ENCODE peak calls at places on chromosomes 5 and 9, in seven cellular contexts. One of them, this sample, is unnamed.

GRCh38 chr5:96320797-96321196 is 112.3 kb downstream of the PCSK1 start:
- DNase-seq in stomach: no peak
- DNase-seq in PC-9: peak; percentile 52
- DNase-seq in astrocyte: no peak
- DNase-seq in psoas muscle: no peak
- DNase-seq in upper lobe of right lung: no peak
- DNase-seq in neural progenitor cell: no peak
- DNase-seq in this sample: no peak

GRCh38 chr5:124754206-124754927 is 7.9 kb upstream of the ZNF608 start:
- DNase-seq in stomach: no peak
- DNase-seq in PC-9: no peak
- DNase-seq in astrocyte: no peak
- DNase-seq in psoas muscle: no peak
- DNase-seq in upper lobe of right lung: no peak
- DNase-seq in neural progenitor cell: no peak
- DNase-seq in this sample: no peak

GRCh38 chr9:133464638-133465037 is 4.9 kb downstream of the CACFD1 start:
- DNase-seq in stomach: no peak
- DNase-seq in PC-9: no peak
- DNase-seq in astrocyte: no peak
- DNase-seq in psoas muscle: no peak
- DNase-seq in upper lobe of right lung: no peak
- DNase-seq in neural progenitor cell: no peak
- DNase-seq in this sample: no peak

GRCh38 chr9:134189167-134189474 is 24.8 kb upstream of the RNU6ATAC start:
- DNase-seq in stomach: no peak
- DNase-seq in PC-9: no peak
- DNase-seq in astrocyte: no peak
- DNase-seq in psoas muscle: peak; percentile 10
- DNase-seq in upper lobe of right lung: peak; percentile 44
- DNase-seq in neural progenitor cell: no peak
- DNase-seq in this sample: peak; percentile 27

GRCh38 chr5:179697108-179697507 is 1.7 kb upstream of the CANX start:
- DNase-seq in stomach: no peak
- DNase-seq in PC-9: no peak
- DNase-seq in astrocyte: no peak
- DNase-seq in psoas muscle: no peak
- DNase-seq in upper lobe of right lung: no peak
- DNase-seq in neural progenitor cell: no peak
- DNase-seq in this sample: no peak

GRCh38 chr9:135069556-135070197 is 17.8 kb upstream of the OLFM1 start:
- DNase-seq in stomach: no peak
- DNase-seq in PC-9: no peak
- DNase-seq in astrocyte: no peak
- DNase-seq in psoas muscle: no peak
- DNase-seq in upper lobe of right lung: no peak
- DNase-seq in neural progenitor cell: peak; percentile 17
- DNase-seq in this sample: peak; percentile 22

GRCh38 chr9:37302277-37302676 is 120.2 kb upstream of the GRHPR start:
- DNase-seq in stomach: no peak
- DNase-seq in PC-9: no peak
- DNase-seq in astrocyte: no peak
- DNase-seq in psoas muscle: no peak
- DNase-seq in upper lobe of right lung: no peak
- DNase-seq in neural progenitor cell: no peak
- DNase-seq in this sample: no peak

GRCh38 chr9:121598167-121599000 is 53.0 kb upstream of the DAB2IP start:
- DNase-seq in stomach: peak; percentile 89
- DNase-seq in PC-9: peak; percentile 90
- DNase-seq in astrocyte: peak; percentile 80
- DNase-seq in psoas muscle: peak; percentile 83
- DNase-seq in upper lobe of right lung: peak; percentile 91
- DNase-seq in neural progenitor cell: peak; percentile 98
- DNase-seq in this sample: peak; percentile 67

GRCh38 chr9:113233146-113233545 is 11.8 kb downstream of the SLC31A1 start:
- DNase-seq in stomach: no peak
- DNase-seq in PC-9: peak; percentile 69
- DNase-seq in astrocyte: no peak
- DNase-seq in psoas muscle: no peak
- DNase-seq in upper lobe of right lung: no peak
- DNase-seq in neural progenitor cell: no peak
- DNase-seq in this sample: no peak

GRCh38 chr9:138078846-138079245 is 201.3 kb downstream of the CACNA1B start:
- DNase-seq in stomach: peak; percentile 13
- DNase-seq in PC-9: no peak
- DNase-seq in astrocyte: no peak
- DNase-seq in psoas muscle: no peak
- DNase-seq in upper lobe of right lung: peak; percentile 8
- DNase-seq in neural progenitor cell: no peak
- DNase-seq in this sample: peak; percentile 5

GRCh38 chr5:8478308-8478707 is 609.4 kb downstream of the MTRR start:
- DNase-seq in stomach: no peak
- DNase-seq in PC-9: no peak
- DNase-seq in astrocyte: no peak
- DNase-seq in psoas muscle: no peak
- DNase-seq in upper lobe of right lung: no peak
- DNase-seq in neural progenitor cell: no peak
- DNase-seq in this sample: no peak

GRCh38 chr5:127031147-127031862 is 947 bp upstream of the MARCHF3 start:
- DNase-seq in stomach: peak; percentile 29
- DNase-seq in PC-9: no peak
- DNase-seq in astrocyte: no peak
- DNase-seq in psoas muscle: peak; percentile 14
- DNase-seq in upper lobe of right lung: peak; percentile 72
- DNase-seq in neural progenitor cell: peak; percentile 57
- DNase-seq in this sample: peak; percentile 61

GRCh38 chr5:172790496-172790889 is 19.5 kb upstream of the DUSP1 start:
- DNase-seq in stomach: no peak
- DNase-seq in PC-9: no peak
- DNase-seq in astrocyte: no peak
- DNase-seq in psoas muscle: no peak
- DNase-seq in upper lobe of right lung: no peak
- DNase-seq in neural progenitor cell: no peak
- DNase-seq in this sample: no peak
- H3K4me1 ChIP-seq in stomach: peaks cover 39% of the 10 kb centered on the region
- H3K4me1 ChIP-seq in PC-9: peaks cover 31% of the 10 kb centered on the region
- H3K4me1 ChIP-seq in astrocyte: peaks cover 27% of the 10 kb centered on the region
- H3K4me1 ChIP-seq in psoas muscle: peaks cover 65% of the 10 kb centered on the region
- H3K4me1 ChIP-seq in upper lobe of right lung: peaks cover 50% of the 10 kb centered on the region
- H3K4me1 ChIP-seq in neural progenitor cell: peaks cover 8% of the 10 kb centered on the region
- H3K4me1 ChIP-seq in this sample: no peaks in the 10 kb centered on the region

DNA sequence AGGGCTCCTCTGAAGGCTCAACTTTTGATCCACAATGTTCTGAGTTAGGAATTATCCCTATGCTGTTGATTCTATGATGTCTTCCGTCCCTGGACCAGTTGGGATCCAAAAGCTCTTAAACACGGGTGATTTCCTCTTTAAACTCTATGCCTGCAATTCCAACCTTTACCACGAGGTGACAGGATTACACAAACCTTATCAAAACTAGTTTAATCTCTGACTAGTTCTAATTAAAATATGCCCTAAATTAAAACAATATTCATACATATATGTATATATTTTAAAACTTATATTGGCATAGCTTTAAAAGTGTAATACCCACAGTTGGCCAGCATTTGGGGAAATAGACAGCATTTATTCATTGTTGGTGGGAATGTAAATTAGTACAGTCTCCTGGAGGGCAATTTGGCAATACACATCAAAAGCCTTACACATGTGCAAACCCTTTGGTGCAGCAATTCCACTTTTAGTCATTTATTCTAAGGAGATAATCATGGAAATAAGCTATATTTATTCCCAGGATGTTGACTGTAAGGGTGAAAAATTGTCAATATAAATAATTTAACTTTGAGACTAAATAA is 51.6 kb upstream of the PHYKPL start:
- DNase-seq in stomach: no peak
- DNase-seq in PC-9: no peak
- DNase-seq in astrocyte: no peak
- DNase-seq in psoas muscle: no peak
- DNase-seq in upper lobe of right lung: no peak
- DNase-seq in neural progenitor cell: peak; percentile 52
- DNase-seq in this sample: no peak
- TF ChIP-seq CTCF in stomach: peak; percentile 48
- TF ChIP-seq CTCF in PC-9: peak; percentile 72
- TF ChIP-seq CTCF in astrocyte: peak; percentile 48
- TF ChIP-seq CTCF in psoas muscle: peak; percentile 59
- TF ChIP-seq CTCF in upper lobe of right lung: peak; percentile 65
- TF ChIP-seq CTCF in neural progenitor cell: peak; percentile 76
- TF ChIP-seq CTCF in this sample: peak; percentile 76

DNA sequence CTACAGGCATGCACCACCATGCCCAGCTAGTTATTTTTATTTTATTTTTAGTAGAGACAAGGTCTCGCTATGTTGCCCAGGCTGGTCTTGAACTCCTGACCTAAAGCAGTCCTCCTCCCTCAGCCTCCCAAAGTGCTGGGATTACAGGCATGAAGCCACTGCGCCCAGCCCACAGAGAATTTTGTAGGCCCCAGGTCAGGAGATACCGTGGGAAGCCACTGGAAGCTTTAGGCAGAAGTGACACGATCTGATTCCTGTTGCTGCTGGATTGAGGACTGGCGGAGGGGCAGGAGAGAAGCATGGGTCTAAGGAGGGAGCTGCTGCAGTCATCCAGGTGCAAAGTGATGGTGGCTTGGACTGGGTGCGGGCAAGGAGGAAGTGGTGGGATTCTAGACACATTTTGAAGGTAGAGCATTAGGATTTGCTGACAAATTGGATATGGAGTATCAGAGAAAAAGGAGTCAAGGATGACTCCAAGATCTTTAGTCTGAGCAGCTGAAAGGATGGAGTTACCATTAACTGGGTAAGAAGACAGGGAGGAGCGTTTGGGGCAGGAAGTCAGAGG is 20.7 kb downstream of the TCF7 start:
- DNase-seq in stomach: no peak
- DNase-seq in PC-9: no peak
- DNase-seq in astrocyte: no peak
- DNase-seq in psoas muscle: no peak
- DNase-seq in upper lobe of right lung: peak; percentile 16
- DNase-seq in neural progenitor cell: no peak
- DNase-seq in this sample: no peak
- H3K36me3 ChIP-seq in stomach: peaks cover 84% of the 10 kb centered on the region
- H3K36me3 ChIP-seq in PC-9: peaks cover 4% of the 10 kb centered on the region
- H3K36me3 ChIP-seq in astrocyte: peaks cover 10% of the 10 kb centered on the region
- H3K36me3 ChIP-seq in psoas muscle: no peaks in the 10 kb centered on the region
- H3K36me3 ChIP-seq in upper lobe of right lung: peaks cover 24% of the 10 kb centered on the region
- H3K36me3 ChIP-seq in neural progenitor cell: no peaks in the 10 kb centered on the region
- H3K36me3 ChIP-seq in this sample: no peaks in the 10 kb centered on the region

DNA sequence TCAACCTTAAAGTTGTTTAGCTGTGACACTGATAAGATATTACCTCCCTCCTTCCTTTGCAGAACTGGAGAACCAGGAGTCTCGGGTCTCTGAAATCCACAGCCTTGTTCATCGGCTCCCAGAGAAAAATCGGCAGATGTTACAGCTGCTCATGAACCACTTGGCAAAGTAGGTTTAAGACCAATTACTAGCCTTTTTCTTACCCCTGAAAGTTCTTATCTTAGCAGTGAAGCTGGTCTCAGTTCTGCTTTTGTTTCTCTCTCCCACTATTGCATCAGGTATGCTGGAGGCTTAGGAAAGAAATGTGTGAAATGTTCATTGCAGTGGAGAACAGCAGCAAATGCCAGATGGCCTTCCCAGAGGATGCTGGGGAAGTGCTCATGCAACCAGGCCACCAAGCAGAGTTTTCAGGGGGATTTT is 287.4 kb downstream of the ARHGAP26 start:
- DNase-seq in stomach: no peak
- DNase-seq in PC-9: no peak
- DNase-seq in astrocyte: no peak
- DNase-seq in psoas muscle: no peak
- DNase-seq in upper lobe of right lung: no peak
- DNase-seq in neural progenitor cell: no peak
- DNase-seq in this sample: no peak
- H3K4me1 ChIP-seq in stomach: no peaks in the 10 kb centered on the region
- H3K4me1 ChIP-seq in PC-9: peaks cover 11% of the 10 kb centered on the region
- H3K4me1 ChIP-seq in astrocyte: peaks cover 33% of the 10 kb centered on the region
- H3K4me1 ChIP-seq in psoas muscle: peaks cover 94% of the 10 kb centered on the region
- H3K4me1 ChIP-seq in upper lobe of right lung: peaks cover 28% of the 10 kb centered on the region
- H3K4me1 ChIP-seq in neural progenitor cell: no peaks in the 10 kb centered on the region
- H3K4me1 ChIP-seq in this sample: no peaks in the 10 kb centered on the region

DNA sequence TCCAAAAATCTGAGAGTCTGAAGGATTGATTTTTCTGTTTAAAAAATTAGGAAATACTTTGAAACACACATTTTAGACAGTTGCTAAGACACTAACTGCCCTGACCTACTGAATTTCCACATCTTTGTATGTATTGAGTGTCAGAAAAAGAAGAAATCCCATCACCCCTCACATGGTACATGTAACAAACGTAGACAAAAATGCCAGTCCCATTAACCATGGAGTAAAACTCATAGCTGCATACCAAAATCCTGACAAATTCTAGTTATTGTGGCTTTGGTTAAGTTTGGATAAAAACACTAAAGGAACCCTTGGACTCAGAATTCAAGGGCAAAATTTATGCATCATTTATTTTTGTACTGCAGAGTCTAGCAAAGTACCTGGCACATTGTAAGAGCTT is 620.3 kb upstream of the DMAC1 start:
- DNase-seq in stomach: no peak
- DNase-seq in PC-9: no peak
- DNase-seq in astrocyte: peak; percentile 29
- DNase-seq in psoas muscle: no peak
- DNase-seq in upper lobe of right lung: no peak
- DNase-seq in neural progenitor cell: no peak
- DNase-seq in this sample: no peak
- TF ChIP-seq CTCF in stomach: no peak
- TF ChIP-seq CTCF in PC-9: no peak
- TF ChIP-seq CTCF in astrocyte: no peak
- TF ChIP-seq CTCF in psoas muscle: no peak
- TF ChIP-seq CTCF in upper lobe of right lung: no peak
- TF ChIP-seq CTCF in neural progenitor cell: no peak
- TF ChIP-seq CTCF in this sample: no peak

GRCh38 chr9:136473354-136473721 is 9.5 kb downstream of the SEC16A start:
- DNase-seq in stomach: no peak
- DNase-seq in PC-9: no peak
- DNase-seq in astrocyte: no peak
- DNase-seq in psoas muscle: no peak
- DNase-seq in upper lobe of right lung: no peak
- DNase-seq in neural progenitor cell: no peak
- DNase-seq in this sample: no peak

GRCh38 chr9:136474021-136474640 is 8.7 kb downstream of the SEC16A start:
- DNase-seq in stomach: no peak
- DNase-seq in PC-9: no peak
- DNase-seq in astrocyte: no peak
- DNase-seq in psoas muscle: no peak
- DNase-seq in upper lobe of right lung: no peak
- DNase-seq in neural progenitor cell: no peak
- DNase-seq in this sample: no peak

GRCh38 chr9:136472640-136473353 is 10.0 kb downstream of the SEC16A start:
- DNase-seq in stomach: no peak
- DNase-seq in PC-9: no peak
- DNase-seq in astrocyte: no peak
- DNase-seq in psoas muscle: no peak
- DNase-seq in upper lobe of right lung: no peak
- DNase-seq in neural progenitor cell: no peak
- DNase-seq in this sample: no peak

GRCh38 chr9:136476369-136477150 is 6.3 kb downstream of the SEC16A start:
- DNase-seq in stomach: no peak
- DNase-seq in PC-9: no peak
- DNase-seq in astrocyte: no peak
- DNase-seq in psoas muscle: no peak
- DNase-seq in upper lobe of right lung: no peak
- DNase-seq in neural progenitor cell: no peak
- DNase-seq in this sample: no peak

GRCh38 chr9:136474974-136475865 is 7.6 kb downstream of the SEC16A start:
- DNase-seq in stomach: no peak
- DNase-seq in PC-9: no peak
- DNase-seq in astrocyte: no peak
- DNase-seq in psoas muscle: no peak
- DNase-seq in upper lobe of right lung: no peak
- DNase-seq in neural progenitor cell: no peak
- DNase-seq in this sample: no peak
- H3K36me3 ChIP-seq in stomach: peaks cover 86% of the 10 kb centered on the region
- H3K36me3 ChIP-seq in PC-9: peaks cover 29% of the 10 kb centered on the region
- H3K36me3 ChIP-seq in astrocyte: peaks cover 45% of the 10 kb centered on the region
- H3K36me3 ChIP-seq in psoas muscle: peaks cover 6% of the 10 kb centered on the region
- H3K36me3 ChIP-seq in upper lobe of right lung: peaks cover 94% of the 10 kb centered on the region
- H3K36me3 ChIP-seq in neural progenitor cell: no peaks in the 10 kb centered on the region
- H3K36me3 ChIP-seq in this sample: peaks cover 22% of the 10 kb centered on the region